ENCODE peak calls at places on chromosome 4, in six cellular contexts. J is AG09319, Y is fibroblast of lung, E is mesothelial cell of epicardium, Z is AG09309, L is osteocyte. A is an unnamed sample.

GRCh38 chr4:149441338-149441737 is 374.3 kb downstream of the IQCM start:
- DNase-seq in J (peak; percentile 4), Y (peak; percentile 36), E (no peak), Z (peak; percentile 35), L (no peak), A (no peak)

GRCh38 chr4:64158648-64159326 is 250.5 kb downstream of the TECRL start:
- DNase-seq in J (no peak), Y (peak; percentile 61), E (peak; percentile 53), Z (peak; percentile 1), L (no peak), A (peak; percentile 36)

GRCh38 chr4:85725727-85726170 is 250.8 kb downstream of the ARHGAP24 start:
- DNase-seq in J (no peak), Y (peak; percentile 21), E (no peak), Z (no peak), L (no peak), A (no peak)

GRCh38 chr4:22434895-22435294 is 81.0 kb downstream of the ADGRA3 start:
- DNase-seq in J (no peak), Y (peak; percentile 68), E (no peak), Z (peak; percentile 10), L (no peak), A (no peak)

GRCh38 chr4:23718435-23718834 is 171.4 kb downstream of the PPARGC1A start:
- DNase-seq in J (no peak), Y (no peak), E (no peak), Z (no peak), L (no peak), A (no peak)

GRCh38 chr4:113943863-113944262 is 35.6 kb downstream of the ARSJ start:
- DNase-seq in J (no peak), Y (no peak), E (no peak), Z (no peak), L (no peak), A (no peak)

GRCh38 chr4:6520978-6521377 is 48.6 kb upstream of the PPP2R2C start:
- DNase-seq in J (no peak), Y (no peak), E (no peak), Z (no peak), L (no peak), A (no peak)

GRCh38 chr4:119647558-119647957 is 19.0 kb upstream of the PDE5A start:
- DNase-seq in J (no peak), Y (peak; percentile 55), E (no peak), Z (peak; percentile 51), L (no peak), A (no peak)

GRCh38 chr4:88991746-88992145 is 65.2 kb downstream of the FAM13A start:
- DNase-seq in J (no peak), Y (no peak), E (no peak), Z (no peak), L (no peak), A (no peak)

GRCh38 chr4:118180776-118181175 is 146.5 kb downstream of the NDST3 start:
- DNase-seq in J (no peak), Y (peak; percentile 33), E (no peak), Z (no peak), L (no peak), A (no peak)

GRCh38 chr4:162891788-162892707 is 274.6 kb downstream of the NAF1 start:
- DNase-seq in J (no peak), Y (no peak), E (no peak), Z (no peak), L (no peak), A (no peak)

GRCh38 chr4:138401330-138401729 is 159.2 kb upstream of the SLC7A11 start:
- DNase-seq in J (no peak), Y (peak; percentile 33), E (no peak), Z (no peak), L (no peak), A (no peak)

GRCh38 chr4:32161382-32161781 is 1441.2 kb downstream of the PCDH7 start:
- DNase-seq in J (no peak), Y (peak; percentile 58), E (no peak), Z (no peak), L (no peak), A (no peak)

GRCh38 chr4:99117876-99118693 is 26.0 kb downstream of the ADH4 start:
- DNase-seq in J (no peak), Y (peak; percentile 63), E (no peak), Z (no peak), L (no peak), A (no peak)

GRCh38 chr4:155085843-155086530 is 122.4 kb upstream of the NPY2R start:
- DNase-seq in J (no peak), Y (peak; percentile 49), E (no peak), Z (no peak), L (no peak), A (no peak)

GRCh38 chr4:146255874-146256273 is 41.5 kb downstream of the REELD1 start:
- DNase-seq in J (no peak), Y (peak; percentile 14), E (no peak), Z (peak; percentile 59), L (no peak), A (no peak)

GRCh38 chr4:154344686-154345085 is 146.9 kb downstream of the DCHS2 start:
- DNase-seq in J (no peak), Y (no peak), E (no peak), Z (no peak), L (no peak), A (no peak)

GRCh38 chr4:89254847-89255246 is 52.8 kb downstream of the GPRIN3 start:
- DNase-seq in J (no peak), Y (peak; percentile 23), E (no peak), Z (no peak), L (no peak), A (no peak)

GRCh38 chr4:37383579-37384229 is 139.2 kb downstream of the NWD2 start:
- DNase-seq in J (no peak), Y (peak; percentile 19), E (no peak), Z (no peak), L (no peak), A (no peak)

GRCh38 chr4:79455216-79455615 is 47.2 kb upstream of the GK2 start:
- DNase-seq in J (no peak), Y (no peak), E (no peak), Z (no peak), L (no peak), A (no peak)

GRCh38 chr4:174564529-174564928 is 42.2 kb upstream of the HPGD start:
- DNase-seq in J (no peak), Y (no peak), E (no peak), Z (no peak), L (no peak), A (no peak)
- TF ChIP-seq CTCF in J (no peak), Y (no peak), E (no peak), Z (no peak), L (no peak), A (no peak)

GRCh38 chr4:52560844-52561280 is 98.2 kb downstream of the USP46 start:
- DNase-seq in J (peak; percentile 25), Y (no peak), E (no peak), Z (peak; percentile 70), L (no peak), A (no peak)
- TF ChIP-seq CTCF in J (no peak), Y (no peak), E (no peak), Z (no peak), L (no peak), A (no peak)

GRCh38 chr4:33381806-33382205 is 2661.6 kb downstream of the PCDH7 start:
- DNase-seq in J (no peak), Y (no peak), E (no peak), Z (no peak), L (no peak), A (no peak)

GRCh38 chr4:33390977-33391376 is 2670.8 kb downstream of the PCDH7 start:
- DNase-seq in J (no peak), Y (no peak), E (no peak), Z (no peak), L (no peak), A (no peak)

GRCh38 chr4:33386761-33387160 is 2666.6 kb downstream of the PCDH7 start:
- DNase-seq in J (no peak), Y (no peak), E (no peak), Z (no peak), L (no peak), A (no peak)
- TF ChIP-seq CTCF in J (no peak), Y (peak; percentile 22), E (no peak), Z (peak; percentile 4), L (no peak), A (no peak)

GRCh38 chr4:42306221-42307109 is 90.8 kb upstream of the SHISA3 start:
- DNase-seq in J (no peak), Y (peak; percentile 23), E (no peak), Z (no peak), L (no peak), A (no peak)

DNA sequence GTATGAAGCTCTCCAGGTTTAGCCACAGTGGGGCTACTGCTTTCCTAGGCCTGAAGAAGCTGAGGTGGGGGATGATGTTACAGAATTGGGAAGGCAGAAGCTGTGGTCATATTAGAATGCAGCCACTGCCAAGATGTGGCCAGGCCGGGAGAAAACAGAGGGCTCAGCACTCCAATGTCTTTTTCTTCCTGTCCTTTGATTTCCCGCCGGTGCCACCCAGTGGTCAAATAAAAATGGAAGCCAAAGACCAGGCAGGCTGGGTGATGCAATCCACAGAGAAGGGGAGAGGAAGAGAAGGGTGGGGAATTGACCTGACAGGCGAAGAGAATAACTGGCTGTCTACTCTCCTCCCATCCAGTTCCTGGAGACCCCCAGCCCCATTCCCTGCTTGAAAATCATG is 94.9 kb upstream of the SHISA3 start:
- DNase-seq in J (no peak), Y (peak; percentile 31), E (no peak), Z (no peak), L (no peak), A (no peak)
- TF ChIP-seq CTCF in J (no peak), Y (peak; percentile 37), E (no peak), Z (no peak), L (peak; percentile 28), A (no peak)

A was measured in omental fat pad.